ENCODE peak calls at places on chromosomes 7 and 10, in six cellular contexts. I is hepatocyte, H is GM12878, Y is body of pancreas, S is HCT116, U is Panc1. D is an unnamed sample. For H3K4me1 and H3K36me3, the result is how much of the 10 kb centered on the place peaks cover.

GRCh38 chr7:15626041-15626440 is 60.4 kb downstream of the MEOX2 start:
- DNase-seq in H (no peak), U (no peak), I (no peak), S (no peak), Y (no peak), D (no peak)

GRCh38 chr7:28358423-28358868 is 53.9 kb upstream of the CREB5 start:
- DNase-seq in H (no peak), U (peak), Y (no peak), I (no peak), S (peak), D (no peak)

GRCh38 chr10:13268310-13268709 is 31.6 kb downstream of the PHYH start:
- DNase-seq in H (no peak), Y (no peak), U (no peak), S (no peak), I (no peak), D (no peak)

GRCh38 chr7:33262476-33262875 is 133.1 kb downstream of the BBS9 start:
- DNase-seq in H (no peak), I (no peak), S (no peak), U (no peak), Y (no peak), D (no peak)

GRCh38 chr7:22447008-22447407 is 53.0 kb downstream of the STEAP1B start:
- DNase-seq in S (no peak), Y (no peak), U (no peak), I (no peak), H (no peak), D (no peak)

GRCh38 chr7:157605638-157606037 is 268.8 kb downstream of the DNAJB6 start:
- DNase-seq in Y (no peak), U (no peak), S (no peak), H (no peak), I (no peak), D (no peak)

GRCh38 chr7:142739927-142740492 is 9.3 kb upstream of the PRSS1 start:
- DNase-seq in U (no peak), H (no peak), S (peak), Y (no peak), I (no peak), D (no peak)

GRCh38 chr10:59688921-59689351 is 20.7 kb downstream of the SLC16A9 start:
- DNase-seq in H (no peak), S (no peak), Y (no peak), U (no peak), I (no peak), D (no peak)

GRCh38 chr7:92606985-92607384 is 16.8 kb upstream of the FAM133B start:
- DNase-seq in I (no peak), U (no peak), Y (no peak), H (no peak), S (no peak), D (no peak)

GRCh38 chr7:93944673-93945072 is 23.1 kb downstream of the GNG11 start:
- DNase-seq in S (no peak), I (no peak), Y (no peak), H (no peak), U (no peak), D (no peak)

GRCh38 chr7:140542226-140542625 is 62.9 kb upstream of the MKRN1 start:
- DNase-seq in H (no peak), U (no peak), Y (no peak), S (no peak), I (no peak), D (no peak)

GRCh38 chr10:70295321-70295720 is 11.5 kb upstream of the NPFFR1 start:
- DNase-seq in H (no peak), U (no peak), S (no peak), Y (peak), I (no peak), D (no peak)

GRCh38 chr7:30697716-30698460 is 15.6 kb upstream of the CRHR2 start:
- DNase-seq in I (no peak), H (no peak), U (no peak), S (no peak), Y (no peak), D (no peak)

GRCh38 chr7:55570939-55571338 is 1.4 kb downstream of the VOPP1 start:
- DNase-seq in U (no peak), S (no peak), I (no peak), Y (no peak), H (no peak), D (no peak)

GRCh38 chr10:133167693-133168616 is 7.9 kb downstream of the KNDC1 start:
- DNase-seq in Y (no peak), S (no peak), U (no peak), I (no peak), H (no peak), D (no peak)

GRCh38 chr7:99083068-99083651 is 60.7 kb downstream of the SMURF1 start:
- DNase-seq in Y (no peak), I (no peak), S (no peak), H (no peak), U (no peak), D (no peak)

GRCh38 chr10:106910666-106911065 is 253.8 kb downstream of the SORCS1 start:
- DNase-seq in H (no peak), S (no peak), U (no peak), Y (no peak), I (no peak), D (no peak)

GRCh38 chr10:2978111-2978510 is 89.2 kb upstream of the PFKP start:
- DNase-seq in H (peak), I (peak), U (peak), S (peak), Y (no peak), D (peak)

GRCh38 chr7:42945821-42946615 is 13.8 kb downstream of the MRPL32 start:
- DNase-seq in Y (no peak), U (no peak), H (no peak), S (no peak), I (no peak), D (no peak)

GRCh38 chr7:8982338-8982994 is 549.1 kb downstream of the NXPH1 start:
- DNase-seq in I (no peak), S (no peak), Y (no peak), U (no peak), H (no peak), D (no peak)

GRCh38 chr7:234712-235553 is 42.6 kb downstream of the FAM20C start:
- DNase-seq in S (no peak), I (peak), U (no peak), Y (peak), H (no peak), D (no peak)

GRCh38 chr7:82732677-82733076 is 289.1 kb upstream of the CACNA2D1 start:
- DNase-seq in S (no peak), H (no peak), I (no peak), Y (no peak), U (no peak), D (no peak)

GRCh38 chr10:850093-850492 is 81.4 kb downstream of the LARP4B start:
- DNase-seq in U (no peak), Y (no peak), H (no peak), S (no peak), I (no peak), D (no peak)

GRCh38 chr10:43110318-43111071 is 27.8 kb upstream of the CSGALNACT2 start:
- DNase-seq in I (peak), Y (no peak), U (no peak), S (no peak), H (no peak), D (no peak)

GRCh38 chr10:68167271-68167670 is 58.0 kb downstream of the MYPN start:
- DNase-seq in U (no peak), H (no peak), S (no peak), I (no peak), Y (no peak), D (no peak)

DNA sequence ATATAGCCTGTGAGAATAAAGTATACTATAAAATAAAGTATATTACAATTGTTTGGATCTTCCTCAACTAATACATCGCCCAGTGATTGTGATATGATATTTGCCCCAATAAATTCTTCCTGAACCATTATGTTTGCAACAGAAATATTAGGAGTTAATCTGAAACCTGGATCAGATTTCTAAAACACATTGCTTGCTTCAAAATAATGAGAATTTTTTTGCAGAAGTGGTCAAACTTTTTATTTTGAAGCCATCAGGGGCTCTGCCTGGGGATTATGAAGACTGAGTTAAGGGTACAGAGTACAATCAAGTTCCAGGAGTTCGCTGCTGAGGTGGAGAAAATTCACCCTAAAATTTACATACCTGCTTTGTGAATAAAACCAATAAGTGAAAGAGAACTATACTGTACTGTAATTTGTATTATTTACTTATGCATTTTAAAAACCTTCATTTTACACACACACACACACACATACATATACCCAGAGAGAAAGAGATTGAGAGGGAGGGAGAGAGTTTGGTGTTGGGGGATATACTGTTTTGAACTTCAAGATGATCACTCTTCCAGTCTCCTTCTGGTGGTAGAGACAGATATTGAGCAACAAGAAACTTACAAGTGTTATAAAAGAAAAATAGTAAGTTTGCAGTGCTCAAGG is 91.9 kb downstream of the CPED1 start:
- DNase-seq in I (no peak), H (no peak), S (no peak), U (no peak), Y (no peak), D (no peak)
- H3K4me1 ChIP-seq in I (under half), H (under half), S (under half), U (under half), Y (under half), D (under half)

GRCh38 chr7:158685727-158686126 is 18.9 kb downstream of the NCAPG2 start:
- DNase-seq in U (no peak), I (no peak), H (no peak), S (no peak), Y (no peak), D (no peak)
- H3K36me3 ChIP-seq in U (under half), I (under half), H (under half), S (under half), Y (under half), D (half or more)

GRCh38 chr10:109924100-109924499 is 789 bp upstream of the XPNPEP1 start:
- DNase-seq in I (no peak), H (no peak), U (no peak), S (no peak), Y (no peak), D (no peak)

GRCh38 chr10:109919224-109919623 is 4.1 kb downstream of the XPNPEP1 start:
- DNase-seq in S (no peak), I (no peak), H (no peak), Y (no peak), U (no peak), D (no peak)

GRCh38 chr10:109922353-109922975 is 847 bp downstream of the XPNPEP1 start:
- DNase-seq in S (no peak), H (no peak), U (no peak), Y (no peak), I (peak), D (no peak)

GRCh38 chr10:109922976-109923921 is at the start of gene XPNPEP1:
- DNase-seq in H (no peak), I (peak), S (peak), U (no peak), Y (peak), D (peak)

GRCh38 chr10:109920011-109920410 is 3.3 kb downstream of the XPNPEP1 start:
- DNase-seq in H (no peak), U (no peak), S (no peak), I (no peak), Y (no peak), D (no peak)
- H3K4me1 ChIP-seq in H (under half), U (under half), S (under half), I (under half), Y (half or more), D (under half)

GRCh38 chr10:51246156-51246555 is 171.9 kb downstream of the PRKG1 start:
- DNase-seq in S (no peak), U (no peak), I (no peak), Y (no peak), H (no peak), D (no peak)

GRCh38 chr10:51250278-51250914 is 176.1 kb downstream of the PRKG1 start:
- DNase-seq in S (no peak), I (no peak), H (no peak), Y (no peak), U (no peak), D (no peak)

GRCh38 chr10:51251110-51251509 is 176.8 kb downstream of the PRKG1 start:
- DNase-seq in Y (no peak), U (no peak), I (no peak), H (no peak), S (no peak), D (no peak)
- H3K36me3 ChIP-seq in Y (under half), U (under half), I (under half), H (under half), S (under half), D (under half)

GRCh38 chr10:124676416-124677062 is 67.6 kb downstream of the FAM53B start:
- DNase-seq in H (no peak), Y (no peak), S (no peak), U (no peak), I (no peak), D (no peak)
- H3K4me1 ChIP-seq in H (under half), Y (under half), S (under half), U (under half), I (under half), D (under half)

GRCh38 chr10:95330966-95331453 is 40.2 kb upstream of the PDLIM1 start:
- DNase-seq in U (no peak), S (no peak), Y (no peak), I (no peak), H (no peak), D (no peak)
- H3K36me3 ChIP-seq in U (under half), S (under half), Y (under half), I (under half), H (under half), D (under half)

DNA sequence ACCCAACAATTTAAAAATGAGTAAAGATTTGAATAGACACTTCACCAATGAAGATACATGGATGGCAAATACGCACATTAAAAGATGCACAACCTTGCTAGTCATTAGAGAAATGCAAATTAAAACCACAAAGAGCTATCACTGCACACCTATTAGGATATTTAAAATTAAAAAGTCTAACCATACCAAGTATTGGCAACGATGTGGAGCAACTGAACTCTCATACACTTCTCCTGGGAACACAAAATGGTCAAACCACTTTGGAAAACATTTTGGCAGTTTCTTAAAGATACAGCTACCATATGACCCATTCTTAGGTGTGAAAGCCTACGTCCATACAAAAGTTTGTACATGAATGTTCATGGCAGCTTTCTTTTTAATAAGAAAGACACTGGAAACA is 36.1 kb downstream of the DCLRE1C start:
- DNase-seq in U (no peak), I (no peak), S (no peak), H (no peak), Y (no peak), D (no peak)
- H3K4me1 ChIP-seq in U (under half), I (under half), S (under half), H (under half), Y (under half), D (under half)